ENCODE peak calls at places on chromosome 11, in nine cellular contexts. Z is mucosa of descending colon, G is coronary artery, P is fibroblast of lung, O is astrocyte of the cerebellum, D is astrocyte, C is lower leg skin, Y is BE2C, W is tibial artery. F is an unnamed sample.

GRCh38 chr11:30435488-30435887 is 112.6 kb downstream of the ARL14EP start:
- DNase-seq in Z (no peak), G (no peak), P (no peak), O (no peak), D (no peak), C (no peak), Y (no peak), W (no peak), F (no peak)

GRCh38 chr11:46588915-46589314 is 4.9 kb downstream of the AMBRA1 start:
- DNase-seq in Z (no peak), G (no peak), P (no peak), O (no peak), D (no peak), C (no peak), Y (no peak), W (no peak), F (no peak)

GRCh38 chr11:100684101-100685065 is 2.7 kb upstream of the ARHGAP42 start:
- DNase-seq in Z (no peak), G (no peak), P (peak), O (no peak), D (peak), C (no peak), Y (no peak), W (no peak), F (peak)

GRCh38 chr11:109012996-109013395 is 348.1 kb downstream of the DDX10 start:
- DNase-seq in Z (no peak), G (no peak), P (no peak), O (no peak), D (no peak), C (no peak), Y (no peak), W (no peak), F (no peak)

GRCh38 chr11:111851636-111852035 is 19.7 kb downstream of the ALG9 start:
- DNase-seq in Z (no peak), G (no peak), P (no peak), O (no peak), D (no peak), C (no peak), Y (no peak), W (no peak), F (no peak)

GRCh38 chr11:76307978-76308747 is 72.8 kb downstream of the THAP12 start:
- DNase-seq in Z (no peak), G (no peak), P (no peak), O (no peak), D (no peak), C (no peak), Y (no peak), W (no peak), F (no peak)

GRCh38 chr11:34784318-34784841 is 131.8 kb downstream of the APIP start:
- DNase-seq in Z (no peak), G (no peak), P (no peak), O (no peak), D (no peak), C (no peak), Y (no peak), W (no peak), F (no peak)

GRCh38 chr11:27718853-27719574 is 18.8 kb upstream of the BDNF start:
- DNase-seq in Z (peak), G (no peak), P (peak), O (no peak), D (no peak), C (no peak), Y (peak), W (peak), F (no peak)

GRCh38 chr11:107792049-107792443 is 66.5 kb downstream of the SLC35F2 start:
- DNase-seq in Z (no peak), G (no peak), P (no peak), O (no peak), D (no peak), C (no peak), Y (no peak), W (no peak), F (no peak)

GRCh38 chr11:122310701-122311100 is 194.7 kb upstream of the BLID start:
- DNase-seq in Z (no peak), G (no peak), P (no peak), O (no peak), D (no peak), C (no peak), Y (no peak), W (no peak), F (no peak)

GRCh38 chr11:93350835-93351234 is 20.3 kb downstream of the DEUP1 start:
- DNase-seq in Z (no peak), G (no peak), P (no peak), O (no peak), D (no peak), C (no peak), Y (no peak), W (no peak), F (no peak)

GRCh38 chr11:17846852-17847453 is 112.4 kb downstream of the KCNC1 start:
- DNase-seq in Z (no peak), G (no peak), P (peak), O (peak), D (peak), C (no peak), Y (peak), W (no peak), F (peak)

GRCh38 chr11:6623391-6624363 is 4.5 kb upstream of the TPP1 start:
- DNase-seq in Z (no peak), G (no peak), P (no peak), O (no peak), D (no peak), C (no peak), Y (no peak), W (no peak), F (no peak)

GRCh38 chr11:19774329-19774728 is 61.7 kb downstream of the NAV2 start:
- DNase-seq in Z (no peak), G (peak), P (no peak), O (no peak), D (no peak), C (no peak), Y (no peak), W (no peak), F (no peak)

GRCh38 chr11:11732116-11732515 is 109.7 kb upstream of the USP47 start:
- DNase-seq in Z (no peak), G (no peak), P (peak), O (no peak), D (peak), C (no peak), Y (no peak), W (no peak), F (no peak)

GRCh38 chr11:113189909-113190667 is 124.3 kb upstream of the TTC12 start:
- DNase-seq in Z (no peak), G (no peak), P (peak), O (peak), D (peak), C (peak), Y (no peak), W (no peak), F (no peak)

GRCh38 chr11:35614949-35615569 is 3.2 kb upstream of the FJX1 start:
- DNase-seq in Z (no peak), G (no peak), P (no peak), O (no peak), D (no peak), C (no peak), Y (no peak), W (no peak), F (no peak)

GRCh38 chr11:6635082-6635932 is 16.1 kb upstream of the TPP1 start:
- DNase-seq in Z (peak), G (no peak), P (no peak), O (no peak), D (no peak), C (no peak), Y (no peak), W (no peak), F (no peak)

GRCh38 chr11:105206633-105207032 is 67.1 kb upstream of the CARD18 start:
- DNase-seq in Z (no peak), G (no peak), P (peak), O (no peak), D (no peak), C (no peak), Y (no peak), W (no peak), F (no peak)

GRCh38 chr11:72015511-72016061 is 16.9 kb downstream of the IL18BP start:
- DNase-seq in Z (no peak), G (peak), P (peak), O (no peak), D (no peak), C (no peak), Y (peak), W (no peak), F (no peak)
- TF ChIP-seq CTCF in Z (no peak), G (no peak), P (peak), O (peak), D (peak), C (no peak), Y (peak), W (peak), F (peak)

GRCh38 chr11:32430586-32431357 is 4.6 kb downstream of the WT1 start:
- DNase-seq in Z (no peak), G (no peak), P (no peak), O (no peak), D (no peak), C (no peak), Y (no peak), W (no peak), F (no peak)
- H3K4me3 ChIP-seq in Z (no peak), G (no peak), P (no peak), O (no peak), D (no peak), C (no peak), Y (no peak), W (no peak), F (no peak)

GRCh38 chr11:130390071-130390758 is 38.2 kb downstream of the ADAMTS8 start:
- DNase-seq in Z (no peak), G (no peak), P (peak), O (peak), D (peak), C (no peak), Y (no peak), W (no peak), F (no peak)
- TF ChIP-seq CTCF in Z (no peak), G (no peak), P (peak), O (peak), D (peak), C (no peak), Y (peak), W (peak), F (peak)

DNA sequence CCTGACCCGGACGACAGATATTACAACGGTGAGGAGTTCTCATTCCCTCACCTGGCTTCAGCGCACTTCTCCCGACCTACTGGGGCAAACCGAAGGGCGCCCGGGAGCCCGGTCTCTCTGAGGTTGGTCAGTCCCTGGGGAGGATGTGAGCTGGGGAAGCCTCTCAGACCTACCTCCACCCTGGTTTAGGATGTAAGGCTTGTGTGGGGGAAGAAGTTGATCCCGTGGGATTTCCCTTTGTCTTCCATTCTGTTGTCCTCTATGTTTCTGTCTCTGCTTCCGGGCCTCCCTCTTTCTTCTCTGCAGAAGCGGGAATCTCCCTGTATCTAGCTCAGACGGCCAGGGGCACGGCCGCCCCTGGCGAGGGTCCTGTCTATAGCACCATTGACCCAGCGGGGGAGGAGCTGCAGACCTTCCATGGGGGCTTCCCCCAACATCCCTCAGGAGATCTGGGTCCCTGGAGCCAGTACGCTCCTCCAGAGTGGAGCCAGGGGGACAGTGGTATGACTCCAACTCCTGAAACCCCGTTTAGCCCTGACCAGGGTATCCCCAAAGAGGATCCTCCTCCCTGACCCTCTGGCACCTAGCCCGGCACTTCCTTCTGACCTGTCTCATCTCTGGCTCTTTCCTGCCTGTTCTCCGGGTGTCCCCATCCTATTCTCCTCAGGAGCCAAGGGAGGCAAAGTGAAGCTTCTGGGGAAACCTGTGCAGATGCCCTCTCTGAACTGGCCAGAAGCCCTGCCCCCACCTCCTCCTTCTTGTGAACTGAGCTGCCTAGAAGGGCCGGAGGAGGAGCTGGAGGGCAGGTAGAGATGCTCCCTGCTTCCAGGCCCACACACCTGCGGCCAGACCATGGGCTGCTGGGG is 12.6 kb downstream of the ROBO3 start:
- DNase-seq in Z (no peak), G (peak), P (no peak), O (no peak), D (no peak), C (no peak), Y (no peak), W (peak), F (no peak)
- H3K4me3 ChIP-seq in Z (no peak), G (peak), P (no peak), O (peak), D (peak), C (no peak), Y (no peak), W (peak), F (no peak)

GRCh38 chr11:75214411-75214821 is 26.2 kb upstream of the TPBGL start:
- DNase-seq in Z (peak), G (no peak), P (peak), O (peak), D (peak), C (peak), Y (peak), W (peak), F (peak)
- TF ChIP-seq CTCF in Z (no peak), G (no peak), P (peak), O (peak), D (peak), C (no peak), Y (peak), W (no peak), F (peak)

GRCh38 chr11:68214173-68215086 is 1.3 kb upstream of the KMT5B start:
- DNase-seq in Z (peak), G (no peak), P (no peak), O (no peak), D (no peak), C (peak), Y (peak), W (peak), F (no peak)
- H3K4me3 ChIP-seq in Z (peak), G (peak), P (peak), O (peak), D (peak), C (peak), Y (peak), W (peak), F (peak)

F was measured in retinal pigment epithelial cell.